ENCODE peak calls at places on chromosome 5, in four cellular contexts. P is MM.1S, Z is fibroblast of lung, L is PC-3. D is an unnamed sample.

GRCh38 chr5:57302164-57302563 is 128.3 kb downstream of the GPBP1 start:
- DNase-seq in Z (peak; percentile 46), L (peak; percentile 86), P (peak; percentile 76), D (no peak)

GRCh38 chr5:109917154-109917546 is 227.4 kb downstream of the MAN2A1 start:
- DNase-seq in Z (no peak), L (no peak), P (no peak), D (no peak)

GRCh38 chr5:16856531-16856930 is 79.6 kb downstream of the MYO10 start:
- DNase-seq in P (no peak), Z (peak; percentile 59), L (peak; percentile 100), D (no peak)

GRCh38 chr5:3394877-3395599 is 200.6 kb upstream of the IRX1 start:
- DNase-seq in L (no peak), Z (no peak), P (peak; percentile 62), D (no peak)

GRCh38 chr5:76472338-76473336 is 69.6 kb downstream of the IQGAP2 start:
- DNase-seq in P (no peak), Z (peak; percentile 1), L (peak; percentile 2), D (no peak)

GRCh38 chr5:138725153-138725884 is 27.9 kb upstream of the CTNNA1 start:
- DNase-seq in L (peak; percentile 91), Z (peak; percentile 38), P (peak; percentile 51), D (peak; percentile 84)

GRCh38 chr5:151496041-151496484 is 48.7 kb downstream of the SLC36A1 start:
- DNase-seq in L (no peak), Z (peak; percentile 8), P (no peak), D (no peak)

GRCh38 chr5:180171568-180172094 is 37.4 kb downstream of the RASGEF1C start:
- DNase-seq in Z (no peak), P (no peak), L (no peak), D (no peak)

GRCh38 chr5:56340196-56340980 is 107.3 kb upstream of the ANKRD55 start:
- DNase-seq in L (no peak), Z (peak; percentile 76), P (no peak), D (no peak)

GRCh38 chr5:107213025-107213424 is 457.7 kb downstream of the EFNA5 start:
- DNase-seq in Z (no peak), L (no peak), P (no peak), D (no peak)

GRCh38 chr5:1140188-1140817 is 28.4 kb upstream of the SLC12A7 start:
- DNase-seq in P (peak; percentile 84), Z (peak; percentile 28), L (peak; percentile 80), D (no peak)

GRCh38 chr5:10111575-10111974 is 138.1 kb downstream of the ATPSCKMT start:
- DNase-seq in P (peak; percentile 27), L (peak; percentile 92), Z (peak; percentile 51), D (no peak)

GRCh38 chr5:81122271-81122670 is 110.9 kb upstream of the CKMT2 start:
- DNase-seq in P (no peak), L (no peak), Z (no peak), D (no peak)

GRCh38 chr5:178249191-178249989 is 16.8 kb upstream of the PHYKPL start:
- DNase-seq in L (peak; percentile 59), Z (peak; percentile 73), P (no peak), D (no peak)

GRCh38 chr5:139394123-139394653 is 716 bp downstream of the PROB1 start:
- DNase-seq in L (no peak), P (peak; percentile 82), Z (peak; percentile 46), D (no peak)

GRCh38 chr5:10120934-10121333 is 128.8 kb downstream of the ATPSCKMT start:
- DNase-seq in L (no peak), Z (no peak), P (no peak), D (no peak)

GRCh38 chr5:73459366-73459765 is 10.8 kb upstream of the FOXD1 start:
- DNase-seq in L (no peak), P (no peak), Z (no peak), D (no peak)

GRCh38 chr5:92391-93220 is 638 bp downstream of the PLEKHG4B start:
- DNase-seq in L (no peak), Z (peak; percentile 2), P (no peak), D (no peak)

GRCh38 chr5:159052282-159053011 is 47.3 kb downstream of the EBF1 start:
- DNase-seq in P (no peak), L (no peak), Z (no peak), D (no peak)

GRCh38 chr5:24789631-24790354 is 145.0 kb upstream of the CDH10 start:
- DNase-seq in L (peak; percentile 15), P (no peak), Z (no peak), D (no peak)

GRCh38 chr5:11177993-11178711 is 417.1 kb upstream of the DAP start:
- DNase-seq in Z (no peak), L (peak; percentile 25), P (no peak), D (no peak)

DNA sequence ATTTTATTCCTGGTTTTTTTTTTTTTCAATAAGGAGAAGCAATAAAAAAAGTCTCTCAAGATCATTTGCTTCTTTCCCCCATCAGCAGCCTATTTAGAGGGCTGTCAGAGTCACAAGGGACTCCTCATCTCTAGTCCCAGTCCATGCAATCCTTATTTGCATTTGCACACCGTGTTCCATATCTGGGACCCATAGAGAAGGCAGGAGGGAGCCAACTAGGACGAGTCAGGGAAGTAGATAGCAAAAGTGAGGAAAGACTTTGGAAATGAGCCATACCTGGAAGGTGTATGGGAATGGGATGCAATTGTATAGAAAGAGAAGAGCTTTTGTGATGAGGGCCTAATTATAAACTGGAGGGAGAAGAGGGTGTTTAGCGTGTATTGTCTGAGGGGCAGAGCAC is 160.0 kb downstream of the PIK3R1 start:
- DNase-seq in Z (no peak), L (no peak), P (no peak), D (no peak)
- TF ChIP-seq EZH2 in Z (no peak), L (no peak), P (no peak), D (no peak)

GRCh38 chr5:124421584-124421983 is 324.9 kb downstream of the ZNF608 start:
- DNase-seq in Z (no peak), P (no peak), L (no peak), D (no peak)
- H3K4me3 ChIP-seq in Z (no peak overlapping the region), P (no peak overlapping the region), L (no peak overlapping the region), D (no peak overlapping the region)

GRCh38 chr5:171313481-171314206 is 4.6 kb downstream of the TLX3 start:
- DNase-seq in P (no peak), Z (no peak), L (no peak), D (no peak)
- TF ChIP-seq EZH2 in P (no peak), Z (peak; percentile 26), L (no peak), D (no peak)

GRCh38 chr5:58452566-58453258 is 7.2 kb downstream of the PLK2 start:
- DNase-seq in Z (peak; percentile 43), P (no peak), L (peak; percentile 22), D (no peak)
- H3K4me3 ChIP-seq in Z (no peak overlapping the region), P (no peak overlapping the region), L (no peak overlapping the region), D (no peak overlapping the region)

DNA sequence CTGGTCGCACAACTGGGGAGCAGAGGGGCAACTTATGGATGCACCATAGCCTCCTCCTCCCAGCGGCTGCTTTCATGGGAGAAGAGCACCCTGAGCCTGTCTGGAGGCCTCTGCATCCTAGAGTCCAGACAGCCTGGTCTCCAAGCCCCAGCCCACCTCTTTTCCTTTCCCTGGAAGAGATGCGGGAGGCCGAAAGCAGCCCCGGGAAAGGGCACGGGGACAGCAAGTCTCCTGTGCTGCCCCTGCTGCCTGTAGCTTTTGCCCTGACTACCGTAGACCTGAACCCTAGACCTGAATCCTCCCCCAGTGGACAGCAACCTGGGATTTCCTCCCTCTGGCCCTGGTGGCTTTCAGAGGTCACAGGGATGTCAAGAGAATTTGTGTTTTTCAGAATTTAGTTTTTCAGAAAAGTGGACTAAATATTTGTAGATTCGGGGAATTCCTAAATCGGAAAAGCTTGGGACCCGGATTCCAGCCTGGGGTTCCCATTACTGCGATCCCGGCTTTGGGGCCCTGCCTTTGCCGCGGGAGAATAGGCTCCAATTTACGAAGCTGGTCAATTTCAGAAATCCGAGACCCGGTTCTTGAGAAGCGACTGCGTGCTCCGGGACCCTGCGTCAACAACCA is 4.3 kb upstream of the PITX1 start:
- DNase-seq in Z (no peak), L (no peak), P (no peak), D (no peak)
- TF ChIP-seq EZH2 in Z (peak; percentile 49), L (no peak), P (no peak), D (no peak)

GRCh38 chr5:32769711-32770110 is 58.6 kb downstream of the NPR3 start:
- DNase-seq in P (no peak), L (no peak), Z (no peak), D (no peak)

GRCh38 chr5:32773944-32774343 is 62.8 kb downstream of the NPR3 start:
- DNase-seq in L (no peak), P (no peak), Z (no peak), D (no peak)

GRCh38 chr5:32771037-32771436 is 59.9 kb downstream of the NPR3 start:
- DNase-seq in L (no peak), Z (no peak), P (no peak), D (no peak)

GRCh38 chr5:32770444-32770843 is 59.3 kb downstream of the NPR3 start:
- DNase-seq in Z (no peak), P (no peak), L (no peak), D (no peak)

DNA sequence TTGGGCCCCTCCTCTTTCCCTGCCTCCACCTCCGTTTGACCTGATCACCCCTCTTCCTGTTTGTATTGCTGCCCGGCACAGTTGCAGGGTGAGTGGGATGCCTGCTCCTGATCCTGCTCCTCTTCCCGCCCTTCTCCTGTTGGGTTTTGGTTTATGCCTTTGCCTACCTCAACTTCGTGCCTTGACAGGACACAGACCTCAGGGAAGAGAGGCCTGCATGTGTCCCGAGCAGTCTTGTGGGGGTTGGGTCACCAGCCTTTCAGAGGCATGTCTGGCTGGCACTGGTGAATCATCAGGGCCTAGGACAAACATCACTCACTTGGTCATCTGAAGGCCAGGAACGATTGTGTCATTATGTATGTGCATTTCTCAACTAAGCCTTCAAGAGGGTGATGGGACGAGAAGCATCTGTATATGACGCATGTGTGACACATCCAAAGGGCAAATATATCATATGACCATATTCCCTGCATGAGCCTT is 56.9 kb downstream of the NPR3 start:
- DNase-seq in L (peak; percentile 99), Z (peak; percentile 99), P (no peak), D (no peak)
- H3K4me3 ChIP-seq in L (no peak overlapping the region), Z (no peak overlapping the region), P (no peak overlapping the region), D (no peak overlapping the region)

D was measured in SK-N-MC.